ENCODE peak calls at places on chromosomes 11 and 22, in seven cellular contexts. D is kidney, S is A673, T is fibroblast of pulmonary artery, U is dorsolateral prefrontal cortex, Q is nephron progenitor cell, H is endodermal cell. J is an unnamed sample.

GRCh38 chr11:14110629-14111028 is 148.1 kb downstream of the SPON1 start:
- DNase-seq in D (no peak), S (no peak), T (no peak), U (no peak), Q (no peak), H (no peak), J (no peak)

GRCh38 chr11:33531743-33532181 is 168.9 kb downstream of the C11orf91 start:
- DNase-seq in D (no peak), S (no peak), T (peak), U (no peak), Q (no peak), H (no peak), J (no peak)

GRCh38 chr11:61607920-61608599 is 27.2 kb upstream of the SYT7 start:
- DNase-seq in D (no peak), S (no peak), T (no peak), U (no peak), Q (no peak), H (no peak), J (no peak)

GRCh38 chr11:134639586-134640330 is 227.7 kb upstream of the B3GAT1 start:
- DNase-seq in D (no peak), S (peak), T (no peak), U (no peak), Q (no peak), H (peak), J (no peak)

GRCh38 chr11:4626207-4627105 is 10.8 kb upstream of the OR51D1 start:
- DNase-seq in D (no peak), S (peak), T (peak), U (peak), Q (peak), H (peak), J (peak)

GRCh38 chr22:17103351-17103750 is 17.8 kb downstream of the TMEM121B start:
- DNase-seq in D (no peak), S (no peak), T (no peak), U (no peak), Q (no peak), H (no peak), J (no peak)

GRCh38 chr22:41563051-41563711 is 2.4 kb downstream of the CSDC2 start:
- DNase-seq in D (no peak), S (no peak), T (peak), U (no peak), Q (no peak), H (peak), J (peak)

GRCh38 chr22:37711490-37711889 is 14.6 kb downstream of the TRIOBP start:
- DNase-seq in D (no peak), S (no peak), T (no peak), U (no peak), Q (no peak), H (no peak), J (no peak)

GRCh38 chr11:97007283-97007682 is 617.5 kb downstream of the JRKL start:
- DNase-seq in D (no peak), S (no peak), T (no peak), U (no peak), Q (no peak), H (no peak), J (no peak)

GRCh38 chr11:6968816-6969215 is 42.6 kb downstream of the ZNF215 start:
- DNase-seq in D (no peak), S (no peak), T (peak), U (no peak), Q (no peak), H (no peak), J (no peak)

GRCh38 chr11:65502852-65503603 is 4.2 kb downstream of the MALAT1 start:
- DNase-seq in D (no peak), S (no peak), T (peak), U (no peak), Q (no peak), H (no peak), J (no peak)

GRCh38 chr22:22682807-22683667 is 38.6 kb downstream of the GGTLC2 start:
- DNase-seq in D (no peak), S (no peak), T (peak), U (no peak), Q (no peak), H (no peak), J (no peak)

GRCh38 chr11:925496-926301 is at the start of gene AP2A2:
- DNase-seq in D (peak), S (peak), T (peak), U (peak), Q (peak), H (peak), J (peak)

GRCh38 chr11:120590472-120590871 is 78.9 kb downstream of the GRIK4 start:
- DNase-seq in D (no peak), S (no peak), T (no peak), U (no peak), Q (no peak), H (no peak), J (no peak)

GRCh38 chr11:20027546-20028014 is 132.7 kb downstream of the DBX1 start:
- DNase-seq in D (no peak), S (no peak), T (no peak), U (no peak), Q (no peak), H (no peak), J (no peak)

GRCh38 chr22:23898006-23898974 is 4.1 kb downstream of the MIF start:
- DNase-seq in D (no peak), S (no peak), T (no peak), U (no peak), Q (no peak), H (no peak), J (no peak)

GRCh38 chr11:57094206-57094940 is 87.4 kb upstream of the LRRC55 start:
- DNase-seq in D (no peak), S (no peak), T (peak), U (no peak), Q (no peak), H (no peak), J (no peak)

GRCh38 chr11:6656936-6657335 is 1.3 kb upstream of the DCHS1 start:
- DNase-seq in D (no peak), S (no peak), T (no peak), U (no peak), Q (no peak), H (no peak), J (no peak)

GRCh38 chr11:74347381-74347780 is 35.9 kb upstream of the P4HA3 start:
- DNase-seq in D (no peak), S (no peak), T (peak), U (no peak), Q (no peak), H (no peak), J (no peak)

GRCh38 chr11:87463486-87464102 is 425.9 kb downstream of the TMEM135 start:
- DNase-seq in D (no peak), S (peak), T (peak), U (no peak), Q (no peak), H (peak), J (no peak)

GRCh38 chr22:42389137-42389536 is 43.1 kb downstream of the NFAM1 start:
- DNase-seq in D (no peak), S (no peak), T (no peak), U (no peak), Q (no peak), H (no peak), J (no peak)

GRCh38 chr11:99614353-99614752 is 593.6 kb downstream of the CNTN5 start:
- DNase-seq in D (no peak), S (no peak), T (no peak), U (no peak), Q (no peak), H (no peak), J (no peak)

GRCh38 chr11:59556883-59557205 is 45.5 kb downstream of the OR4D9 start:
- DNase-seq in D (no peak), S (peak), T (no peak), U (no peak), Q (no peak), H (peak), J (no peak)

GRCh38 chr11:130520231-130520630 is 71.8 kb downstream of the ADAMTS15 start:
- DNase-seq in D (no peak), S (no peak), T (peak), U (no peak), Q (no peak), H (no peak), J (no peak)

GRCh38 chr11:69883292-69884255 is 64.4 kb upstream of the FGF3 start:
- DNase-seq in D (peak), S (no peak), T (no peak), U (no peak), Q (no peak), H (peak), J (peak)

GRCh38 chr11:58640386-58641023 is 18.0 kb downstream of the CNTF start:
- DNase-seq in D (no peak), S (no peak), T (no peak), U (no peak), Q (no peak), H (no peak), J (no peak)

GRCh38 chr11:69718147-69718546 is 14.3 kb upstream of the FGF19 start:
- DNase-seq in D (no peak), S (peak), T (peak), U (no peak), Q (peak), H (peak), J (peak)

GRCh38 chr11:57072640-57073039 is 83.9 kb downstream of the OR5AK2 start:
- DNase-seq in D (no peak), S (peak), T (peak), U (no peak), Q (no peak), H (no peak), J (no peak)

GRCh38 chr11:94112182-94112960 is 16.3 kb upstream of the PANX1 start:
- DNase-seq in D (no peak), S (no peak), T (no peak), U (no peak), Q (no peak), H (no peak), J (no peak)

GRCh38 chr11:57792870-57793269 is 31.3 kb downstream of the CTNND1 start:
- DNase-seq in D (no peak), S (no peak), T (no peak), U (no peak), Q (no peak), H (no peak), J (no peak)

GRCh38 chr22:17117400-17117799 is 3.8 kb downstream of the TMEM121B start:
- DNase-seq in D (no peak), S (no peak), T (no peak), U (no peak), Q (no peak), H (peak), J (no peak)

GRCh38 chr11:75562836-75563484 is 907 bp downstream of the SERPINH1 start:
- DNase-seq in D (no peak), S (peak), T (peak), U (no peak), Q (peak), H (peak), J (peak)

GRCh38 chr11:109229682-109230081 is 192.3 kb upstream of the C11orf87 start:
- DNase-seq in D (no peak), S (no peak), T (no peak), U (no peak), Q (no peak), H (no peak), J (no peak)

GRCh38 chr22:23380230-23380573 is 199.9 kb downstream of the IGLL1 start:
- DNase-seq in D (no peak), S (peak), T (no peak), U (no peak), Q (no peak), H (no peak), J (no peak)

GRCh38 chr11:130513132-130513531 is 64.7 kb downstream of the ADAMTS15 start:
- DNase-seq in D (no peak), S (no peak), T (no peak), U (peak), Q (no peak), H (no peak), J (no peak)

GRCh38 chr11:72114570-72114969 is 2.1 kb upstream of the ANAPC15 start:
- DNase-seq in D (no peak), S (no peak), T (no peak), U (no peak), Q (no peak), H (no peak), J (no peak)

GRCh38 chr22:35380537-35381423 is at the start of gene HMOX1:
- DNase-seq in D (peak), S (peak), T (peak), U (peak), Q (peak), H (peak), J (peak)
- TF ChIP-seq CTCF in D (peak), S (peak), T (no peak), U (no peak), Q (no peak), H (no peak), J (no peak)

GRCh38 chr11:8209208-8209807 is 40.5 kb upstream of the RIC3 start:
- DNase-seq in D (no peak), S (no peak), T (no peak), U (no peak), Q (no peak), H (peak), J (no peak)
- TF ChIP-seq CTCF in D (peak), S (peak), T (peak), U (peak), Q (no peak), H (peak), J (peak)

GRCh38 chr11:66719111-66719872 is 9.7 kb downstream of the SPTBN2 start:
- DNase-seq in D (no peak), S (no peak), T (no peak), U (no peak), Q (no peak), H (no peak), J (no peak)

GRCh38 chr11:66720899-66721470 is 8.0 kb downstream of the SPTBN2 start:
- DNase-seq in D (no peak), S (no peak), T (no peak), U (no peak), Q (no peak), H (peak), J (no peak)

GRCh38 chr11:66717925-66718319 is 11.1 kb downstream of the SPTBN2 start:
- DNase-seq in D (peak), S (no peak), T (no peak), U (no peak), Q (no peak), H (no peak), J (no peak)

GRCh38 chr11:66720223-66720898 is 8.7 kb downstream of the SPTBN2 start:
- DNase-seq in D (peak), S (peak), T (peak), U (peak), Q (peak), H (peak), J (no peak)

GRCh38 chr11:66718320-66718971 is 10.6 kb downstream of the SPTBN2 start:
- DNase-seq in D (peak), S (no peak), T (no peak), U (no peak), Q (no peak), H (peak), J (peak)
- TF ChIP-seq CTCF in D (no peak), S (no peak), T (no peak), U (no peak), Q (no peak), H (no peak), J (peak)

DNA sequence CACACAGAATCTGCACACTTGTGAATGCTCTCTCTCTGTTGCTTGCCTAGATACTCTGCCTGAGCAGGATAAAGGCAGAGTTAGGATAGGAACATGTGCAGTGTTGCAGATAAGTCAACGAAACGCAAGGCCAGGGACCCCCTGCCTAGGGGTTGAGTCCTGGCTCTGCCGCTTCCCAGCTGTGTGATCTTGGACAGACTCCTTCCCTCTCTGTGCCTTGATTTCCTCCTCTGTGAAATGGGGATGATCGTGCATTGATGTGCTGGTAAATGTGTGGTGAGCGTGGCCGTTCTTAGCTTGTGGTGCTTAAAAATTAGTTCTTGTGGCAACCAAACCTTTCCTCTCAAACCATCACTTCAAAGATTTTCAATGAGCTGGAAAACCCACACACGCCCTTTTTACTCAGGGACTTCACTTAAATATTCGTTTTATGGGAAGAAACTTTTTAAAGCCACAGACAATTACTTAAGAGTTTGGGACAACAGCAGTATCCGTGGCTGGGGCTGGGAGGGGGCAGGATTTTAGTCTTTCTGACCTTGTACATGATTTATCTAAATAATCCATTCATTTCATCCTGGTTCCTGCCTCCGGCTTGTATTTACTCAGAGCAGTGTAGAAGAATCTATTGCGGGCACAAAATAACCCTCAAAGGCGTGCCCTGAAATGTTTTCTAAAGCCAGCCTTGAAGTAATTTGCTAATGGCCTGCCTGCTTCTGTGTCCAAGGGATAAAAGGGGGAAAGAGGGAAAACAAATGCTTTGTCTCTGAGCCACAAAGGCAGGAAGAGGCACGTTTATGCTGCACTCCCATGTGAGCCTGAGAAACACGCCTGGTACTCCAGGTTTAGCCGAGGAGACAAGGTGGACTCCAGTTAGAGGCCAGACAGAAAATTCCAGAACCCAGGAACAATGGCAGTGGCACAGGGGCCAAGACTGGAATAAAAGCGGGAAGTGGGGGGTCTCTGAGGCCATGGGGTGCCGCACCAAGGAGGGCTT is 85.0 kb upstream of the CRYBB3 start:
- DNase-seq in D (no peak), S (no peak), T (no peak), U (no peak), Q (no peak), H (no peak), J (no peak)
- TF ChIP-seq CTCF in D (no peak), S (no peak), T (no peak), U (no peak), Q (no peak), H (no peak), J (no peak)

DNA sequence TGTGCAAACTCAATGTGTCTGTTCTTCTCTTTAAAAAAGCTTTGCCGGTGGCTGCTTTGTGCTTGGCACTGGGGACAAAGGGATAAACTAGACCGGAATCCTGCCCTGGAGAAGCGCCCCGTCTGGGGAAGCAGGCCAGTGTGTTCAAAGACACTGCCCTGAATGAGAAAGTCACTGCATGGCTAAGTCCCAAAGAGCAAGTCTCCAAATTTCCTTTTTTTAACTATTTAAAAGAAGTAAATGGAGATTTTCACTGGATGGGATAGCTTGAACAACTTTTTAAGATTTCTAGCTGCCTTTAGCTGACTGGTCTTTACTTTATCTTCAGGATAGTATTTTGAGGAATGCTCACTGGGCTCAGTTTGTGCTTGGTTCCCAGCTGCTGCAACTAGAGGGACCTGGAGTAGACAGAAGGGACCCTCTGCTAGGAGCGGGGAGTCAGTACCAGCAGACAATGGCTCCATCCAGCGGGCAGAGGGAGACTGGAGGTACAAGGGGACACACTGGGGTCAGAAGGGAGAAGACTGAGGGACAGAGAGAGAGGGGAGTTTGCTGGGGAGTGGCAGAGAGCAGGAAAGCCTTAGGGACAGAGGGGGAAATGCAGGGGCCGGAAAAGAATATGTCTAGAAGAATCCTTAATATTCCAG is 22.2 kb upstream of the ACER3 start:
- DNase-seq in D (no peak), S (peak), T (peak), U (no peak), Q (peak), H (peak), J (peak)
- TF ChIP-seq CTCF in D (peak), S (peak), T (peak), U (no peak), Q (no peak), H (peak), J (no peak)

GRCh38 chr22:31661851-31662667 is at the start of gene PISD:
- DNase-seq in D (peak), S (peak), T (peak), U (peak), Q (peak), H (peak), J (peak)
- TF ChIP-seq CTCF in D (no peak), S (no peak), T (no peak), U (no peak), Q (no peak), H (no peak), J (no peak)

GRCh38 chr11:129375731-129376657 is at the start of gene BARX2:
- DNase-seq in D (peak), S (peak), T (peak), U (peak), Q (peak), H (peak), J (peak)
- TF ChIP-seq CTCF in D (peak), S (peak), T (peak), U (peak), Q (peak), H (peak), J (no peak)

GRCh38 chr22:39559456-39560105 is 11.0 kb upstream of the CACNA1I start:
- DNase-seq in D (no peak), S (no peak), T (no peak), U (no peak), Q (peak), H (peak), J (peak)
- TF ChIP-seq CTCF in D (no peak), S (peak), T (peak), U (no peak), Q (peak), H (peak), J (peak)

DNA sequence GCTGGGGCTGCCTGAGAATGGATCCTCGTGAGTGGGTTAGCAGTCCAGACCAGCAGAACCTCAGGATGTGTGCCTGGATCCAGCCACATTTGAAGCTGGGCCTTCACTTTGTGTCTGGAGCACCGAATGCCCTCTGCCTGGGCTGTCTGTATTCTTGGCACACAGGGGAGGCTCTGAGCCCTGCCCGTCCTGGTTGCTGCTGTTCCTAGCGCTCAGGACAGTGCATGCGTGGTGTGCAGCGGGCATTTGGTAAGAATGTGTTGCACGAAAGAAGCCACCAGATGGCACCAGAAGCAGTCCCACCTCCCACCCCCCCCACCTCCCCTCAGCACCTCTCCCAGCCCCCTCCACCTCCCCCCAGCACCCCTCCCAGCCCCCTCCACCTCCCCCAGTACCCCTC is 4.1 kb upstream of the MAPK11 start:
- DNase-seq in D (no peak), S (peak), T (peak), U (peak), Q (peak), H (peak), J (peak)
- TF ChIP-seq CTCF in D (peak), S (peak), T (peak), U (no peak), Q (peak), H (peak), J (no peak)